ENCODE peak calls at places on chromosomes 11 and 22, in seven cellular contexts. X is A549, D is AG10803, U is pancreas, K is kidney epithelial cell, P is dorsolateral prefrontal cortex, C is lower leg skin. F is an unnamed sample.

GRCh38 chr22:38397189-38398097 is 57.6 kb downstream of the KCNJ4 start:
- DNase-seq in U (peak; percentile 44), X (no peak), P (no peak), C (peak; percentile 92), D (peak; percentile 36), K (no peak), F (no peak)

GRCh38 chr11:47003180-47003877 is 66.8 kb downstream of the CSTPP1 start:
- DNase-seq in X (no peak), U (no peak), K (no peak), C (no peak), P (no peak), D (peak; percentile 24), F (no peak)

GRCh38 chr22:17845790-17846189 is 71.5 kb upstream of the BID start:
- DNase-seq in P (peak; percentile 55), K (no peak), D (peak; percentile 81), X (no peak), U (no peak), C (no peak), F (no peak)

GRCh38 chr22:44191036-44191454 is 10.3 kb downstream of the PARVG start:
- DNase-seq in U (no peak), X (no peak), C (peak; percentile 79), K (no peak), P (no peak), D (peak; percentile 24), F (no peak)

GRCh38 chr22:25494774-25495173 is 69.7 kb upstream of the GRK3 start:
- DNase-seq in U (no peak), C (no peak), D (no peak), K (no peak), X (no peak), P (no peak), F (no peak)

GRCh38 chr11:100396281-100396680 is 290.8 kb upstream of the ARHGAP42 start:
- DNase-seq in X (no peak), K (no peak), P (no peak), D (no peak), U (no peak), C (no peak), F (no peak)

GRCh38 chr22:34004058-34004457 is 83.8 kb upstream of the LARGE1 start:
- DNase-seq in K (no peak), D (no peak), P (no peak), U (no peak), C (no peak), X (no peak), F (no peak)

GRCh38 chr11:128481135-128481534 is 106.2 kb downstream of the ETS1 start:
- DNase-seq in U (no peak), C (no peak), K (peak; percentile 79), D (peak; percentile 95), X (no peak), P (no peak), F (no peak)

GRCh38 chr22:30667092-30667485 is 586 bp downstream of the DUSP18 start:
- DNase-seq in C (no peak), P (no peak), K (no peak), U (no peak), X (no peak), D (no peak), F (no peak)

GRCh38 chr22:36330655-36331305 is 57.0 kb downstream of the MYH9 start:
- DNase-seq in K (no peak), X (no peak), C (peak; percentile 90), D (peak; percentile 51), U (no peak), P (no peak), F (no peak)

GRCh38 chr22:27801616-27802388 is at the start of gene MN1:
- DNase-seq in P (peak; percentile 76), U (no peak), K (no peak), C (no peak), D (no peak), X (peak; percentile 65), F (no peak)

DNA sequence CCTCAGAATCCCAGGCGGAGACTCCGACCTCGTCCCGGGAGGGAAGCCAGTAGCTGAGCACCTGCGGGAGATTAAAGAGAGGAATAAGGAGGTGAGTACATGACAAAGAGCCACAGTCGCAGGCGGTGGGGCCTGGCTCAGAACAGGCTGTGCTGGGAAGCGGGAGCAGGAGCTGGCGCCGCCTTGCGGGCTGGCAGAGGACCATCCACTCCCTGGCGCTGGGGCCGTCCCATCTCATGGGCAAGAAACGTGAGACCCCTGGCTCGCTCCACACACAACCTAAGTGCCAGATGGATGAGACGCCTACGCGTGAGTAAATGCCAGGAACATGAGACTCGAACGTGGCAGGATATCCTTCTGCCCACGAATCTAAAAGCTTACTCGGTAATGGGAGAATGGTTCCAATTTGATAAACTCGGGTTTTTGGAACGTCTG is 6.3 kb downstream of the CEND1 start:
- DNase-seq in C (peak; percentile 94), D (peak; percentile 90), P (peak; percentile 90), K (no peak), X (no peak), U (peak; percentile 85), F (peak; percentile 48)
- TF ChIP-seq CTCF in C (no peak), D (peak; percentile 78), P (peak; percentile 74), K (peak; percentile 96), X (no peak), U (peak; percentile 68), F (peak; percentile 85)

GRCh38 chr22:22397292-22397870 is 111.2 kb downstream of the ZNF280B start:
- DNase-seq in K (peak; percentile 18), P (no peak), C (peak; percentile 40), U (no peak), D (peak; percentile 61), X (peak; percentile 37), F (no peak)
- TF ChIP-seq CTCF in K (peak; percentile 3), P (peak; percentile 14), C (no peak), U (no peak), D (no peak), X (peak; percentile 9), F (no peak)

GRCh38 chr22:24244144-24244787 is 616 bp downstream of the GGT5 start:
- DNase-seq in U (no peak), K (no peak), D (peak; percentile 42), X (no peak), P (no peak), C (no peak), F (no peak)

GRCh38 chr22:24247011-24247507 is 2.2 kb upstream of the GGT5 start:
- DNase-seq in C (no peak), D (no peak), X (no peak), U (no peak), P (no peak), K (no peak), F (no peak)

GRCh38 chr22:24247564-24248344 is 2.9 kb upstream of the GGT5 start:
- DNase-seq in C (peak; percentile 98), D (peak; percentile 94), K (no peak), U (peak; percentile 71), P (peak; percentile 79), X (peak; percentile 93), F (peak; percentile 97)
- TF ChIP-seq CTCF in C (no peak), D (peak; percentile 77), K (peak; percentile 89), U (peak; percentile 73), P (peak; percentile 77), X (peak; percentile 60), F (peak; percentile 62)

DNA sequence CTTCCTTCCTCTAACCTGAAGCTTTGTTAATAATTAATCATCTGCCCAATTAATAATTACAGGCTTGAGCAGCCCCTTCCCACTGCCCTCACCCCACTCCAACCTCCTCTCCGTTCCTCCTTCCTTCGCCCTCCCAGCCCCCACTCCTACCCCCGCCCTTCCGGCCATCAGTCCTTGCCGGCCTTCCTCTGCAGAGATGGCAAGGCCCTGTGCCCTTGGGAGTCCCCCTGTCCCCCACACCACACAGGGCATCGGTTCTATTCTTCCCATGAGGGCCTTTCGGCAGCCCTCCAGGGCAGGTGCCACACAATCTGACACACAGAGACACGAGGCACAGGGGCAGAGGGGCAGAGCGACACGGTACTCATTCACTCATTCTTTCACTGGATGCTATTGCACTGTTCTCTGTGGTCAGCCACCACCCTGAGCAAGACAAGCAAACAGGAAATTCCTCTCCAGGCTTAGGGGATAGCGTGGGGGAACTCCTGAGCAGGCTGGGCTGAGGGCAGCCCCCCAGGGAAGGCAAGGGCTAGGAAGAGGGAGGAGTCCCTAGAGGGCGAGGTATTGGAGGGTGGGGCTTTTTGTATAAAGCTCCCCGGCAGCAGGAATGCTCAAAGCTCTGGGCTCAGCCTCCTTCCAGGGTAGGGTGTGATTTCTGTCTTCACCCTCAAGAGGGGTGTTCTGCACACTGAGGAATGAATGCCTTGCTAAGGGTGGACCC is 14.8 kb downstream of the MGAT3 start:
- DNase-seq in U (no peak), P (no peak), D (peak; percentile 51), K (peak; percentile 78), X (no peak), C (no peak), F (no peak)
- TF ChIP-seq CTCF in U (no peak), P (no peak), D (no peak), K (peak; percentile 8), X (no peak), C (no peak), F (no peak)

GRCh38 chr11:44939673-44940072 is 11.0 kb downstream of the TP53I11 start:
- DNase-seq in X (no peak), K (no peak), U (no peak), D (no peak), C (no peak), P (no peak), F (no peak)
- TF ChIP-seq CTCF in X (no peak), K (no peak), U (no peak), D (peak; percentile 25), C (no peak), P (peak; percentile 17), F (peak; percentile 13)